ENCODE peak calls at places on chromosome 6, in seven cellular contexts. One of them, this sample, is unnamed. For H3K9me3, the result is how much of the 10 kb centered on the place peaks cover.

GRCh38 chr6:6545616-6546317 is 42.8 kb upstream of the LY86 start:
- DNase-seq in PC-9: no peak
- DNase-seq in GM23248: no peak
- DNase-seq in tibial artery: no peak
- DNase-seq in trophoblast cell: no peak
- DNase-seq in SJSA1: no peak
- DNase-seq in aorta: no peak
- DNase-seq in this sample: peak

GRCh38 chr6:11043961-11044711 is at the start of gene ELOVL2:
- DNase-seq in PC-9: peak
- DNase-seq in GM23248: peak
- DNase-seq in tibial artery: no peak
- DNase-seq in trophoblast cell: peak
- DNase-seq in SJSA1: peak
- DNase-seq in aorta: peak
- DNase-seq in this sample: peak

GRCh38 chr6:53209681-53210080 is 61.0 kb upstream of the GCM1 start:
- DNase-seq in PC-9: no peak
- DNase-seq in GM23248: no peak
- DNase-seq in tibial artery: no peak
- DNase-seq in trophoblast cell: no peak
- DNase-seq in SJSA1: no peak
- DNase-seq in aorta: no peak
- DNase-seq in this sample: no peak

GRCh38 chr6:137724018-137724403 is 143.0 kb upstream of the TNFAIP3 start:
- DNase-seq in PC-9: no peak
- DNase-seq in GM23248: peak
- DNase-seq in tibial artery: no peak
- DNase-seq in trophoblast cell: no peak
- DNase-seq in SJSA1: no peak
- DNase-seq in aorta: no peak
- DNase-seq in this sample: no peak

GRCh38 chr6:36313628-36313895 is 23.1 kb downstream of the BNIP5 start:
- DNase-seq in PC-9: no peak
- DNase-seq in GM23248: no peak
- DNase-seq in tibial artery: no peak
- DNase-seq in trophoblast cell: no peak
- DNase-seq in SJSA1: no peak
- DNase-seq in aorta: peak
- DNase-seq in this sample: no peak

GRCh38 chr6:105993769-105994521 is 92.2 kb upstream of the PRDM1 start:
- DNase-seq in PC-9: no peak
- DNase-seq in GM23248: peak
- DNase-seq in tibial artery: peak
- DNase-seq in trophoblast cell: peak
- DNase-seq in SJSA1: peak
- DNase-seq in aorta: no peak
- DNase-seq in this sample: peak

GRCh38 chr6:26629373-26629772 is 30.2 kb downstream of the ZNF322 start:
- DNase-seq in PC-9: no peak
- DNase-seq in GM23248: no peak
- DNase-seq in tibial artery: no peak
- DNase-seq in trophoblast cell: no peak
- DNase-seq in SJSA1: no peak
- DNase-seq in aorta: no peak
- DNase-seq in this sample: no peak

GRCh38 chr6:124682751-124683150 is 279.5 kb upstream of the RNF217 start:
- DNase-seq in PC-9: no peak
- DNase-seq in GM23248: no peak
- DNase-seq in tibial artery: no peak
- DNase-seq in trophoblast cell: no peak
- DNase-seq in SJSA1: no peak
- DNase-seq in aorta: no peak
- DNase-seq in this sample: no peak

GRCh38 chr6:103578115-103578514 is 1281.6 kb downstream of the HACE1 start:
- DNase-seq in PC-9: no peak
- DNase-seq in GM23248: no peak
- DNase-seq in tibial artery: no peak
- DNase-seq in trophoblast cell: no peak
- DNase-seq in SJSA1: no peak
- DNase-seq in aorta: no peak
- DNase-seq in this sample: no peak

GRCh38 chr6:33856655-33857054 is 52.9 kb upstream of the MLN start:
- DNase-seq in PC-9: no peak
- DNase-seq in GM23248: no peak
- DNase-seq in tibial artery: no peak
- DNase-seq in trophoblast cell: no peak
- DNase-seq in SJSA1: no peak
- DNase-seq in aorta: no peak
- DNase-seq in this sample: no peak

GRCh38 chr6:54586251-54586650 is 260.3 kb upstream of the FAM83B start:
- DNase-seq in PC-9: no peak
- DNase-seq in GM23248: peak
- DNase-seq in tibial artery: no peak
- DNase-seq in trophoblast cell: no peak
- DNase-seq in SJSA1: no peak
- DNase-seq in aorta: no peak
- DNase-seq in this sample: peak

GRCh38 chr6:107662333-107662732 is 161.8 kb downstream of the SCML4 start:
- DNase-seq in PC-9: no peak
- DNase-seq in GM23248: no peak
- DNase-seq in tibial artery: no peak
- DNase-seq in trophoblast cell: no peak
- DNase-seq in SJSA1: no peak
- DNase-seq in aorta: no peak
- DNase-seq in this sample: no peak

GRCh38 chr6:3571836-3572235 is 115.0 kb upstream of the SLC22A23 start:
- DNase-seq in PC-9: no peak
- DNase-seq in GM23248: no peak
- DNase-seq in tibial artery: no peak
- DNase-seq in trophoblast cell: peak
- DNase-seq in SJSA1: no peak
- DNase-seq in aorta: no peak
- DNase-seq in this sample: no peak

GRCh38 chr6:116371384-116372209 is 850 bp downstream of the DSE start:
- DNase-seq in PC-9: peak
- DNase-seq in GM23248: peak
- DNase-seq in tibial artery: peak
- DNase-seq in trophoblast cell: peak
- DNase-seq in SJSA1: peak
- DNase-seq in aorta: peak
- DNase-seq in this sample: peak

GRCh38 chr6:80145509-80145908 is 39.0 kb downstream of the BCKDHB start:
- DNase-seq in PC-9: no peak
- DNase-seq in GM23248: no peak
- DNase-seq in tibial artery: no peak
- DNase-seq in trophoblast cell: no peak
- DNase-seq in SJSA1: no peak
- DNase-seq in aorta: no peak
- DNase-seq in this sample: no peak

GRCh38 chr6:12958052-12958706 is 241.6 kb downstream of the PHACTR1 start:
- DNase-seq in PC-9: no peak
- DNase-seq in GM23248: peak
- DNase-seq in tibial artery: no peak
- DNase-seq in trophoblast cell: peak
- DNase-seq in SJSA1: no peak
- DNase-seq in aorta: no peak
- DNase-seq in this sample: peak

GRCh38 chr6:33846226-33846625 is 42.4 kb upstream of the MLN start:
- DNase-seq in PC-9: no peak
- DNase-seq in GM23248: peak
- DNase-seq in tibial artery: no peak
- DNase-seq in trophoblast cell: no peak
- DNase-seq in SJSA1: no peak
- DNase-seq in aorta: no peak
- DNase-seq in this sample: no peak

GRCh38 chr6:119459207-119459974 is 109.8 kb upstream of the MAN1A1 start:
- DNase-seq in PC-9: no peak
- DNase-seq in GM23248: no peak
- DNase-seq in tibial artery: no peak
- DNase-seq in trophoblast cell: no peak
- DNase-seq in SJSA1: no peak
- DNase-seq in aorta: no peak
- DNase-seq in this sample: no peak

GRCh38 chr6:48615041-48615440 is 504.0 kb upstream of the PTCHD4 start:
- DNase-seq in PC-9: no peak
- DNase-seq in GM23248: peak
- DNase-seq in tibial artery: no peak
- DNase-seq in trophoblast cell: peak
- DNase-seq in SJSA1: no peak
- DNase-seq in aorta: no peak
- DNase-seq in this sample: no peak

DNA sequence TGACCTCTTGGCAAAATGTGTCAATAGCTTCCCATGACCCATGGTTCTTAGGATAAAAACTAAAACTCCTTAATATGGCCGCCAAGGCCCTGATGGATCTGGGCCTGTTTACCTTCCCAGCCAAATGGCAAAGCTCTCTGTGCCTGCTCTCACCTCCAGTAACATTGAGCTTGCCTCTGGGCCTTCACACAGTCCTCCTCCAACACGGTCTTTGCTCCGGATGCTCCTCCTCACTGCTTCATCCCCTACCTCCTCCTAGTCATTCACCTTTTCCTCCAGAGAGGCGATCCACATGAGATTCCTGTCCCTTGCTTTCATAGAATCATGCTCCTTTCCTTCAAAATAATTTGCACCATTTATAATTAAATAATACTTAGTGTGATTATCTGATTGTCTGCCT is 172.3 kb upstream of the AFDN start:
- DNase-seq in PC-9: no peak
- DNase-seq in GM23248: no peak
- DNase-seq in tibial artery: no peak
- DNase-seq in trophoblast cell: no peak
- DNase-seq in SJSA1: no peak
- DNase-seq in aorta: no peak
- DNase-seq in this sample: no peak
- H3K9me3 ChIP-seq in PC-9: under half
- H3K9me3 ChIP-seq in GM23248: under half
- H3K9me3 ChIP-seq in tibial artery: under half
- H3K9me3 ChIP-seq in trophoblast cell: under half
- H3K9me3 ChIP-seq in SJSA1: under half
- H3K9me3 ChIP-seq in aorta: under half
- H3K9me3 ChIP-seq in this sample: under half

GRCh38 chr6:169428532-169428931 is 174.9 kb upstream of the THBS2 start:
- DNase-seq in PC-9: no peak
- DNase-seq in GM23248: peak
- DNase-seq in tibial artery: no peak
- DNase-seq in trophoblast cell: no peak
- DNase-seq in SJSA1: no peak
- DNase-seq in aorta: no peak
- DNase-seq in this sample: peak
- H3K9me3 ChIP-seq in PC-9: under half
- H3K9me3 ChIP-seq in GM23248: under half
- H3K9me3 ChIP-seq in tibial artery: under half
- H3K9me3 ChIP-seq in trophoblast cell: under half
- H3K9me3 ChIP-seq in SJSA1: under half
- H3K9me3 ChIP-seq in aorta: under half
- H3K9me3 ChIP-seq in this sample: under half

GRCh38 chr6:17899491-17899890 is 87.9 kb downstream of the KIF13A start:
- DNase-seq in PC-9: no peak
- DNase-seq in GM23248: no peak
- DNase-seq in tibial artery: no peak
- DNase-seq in trophoblast cell: peak
- DNase-seq in SJSA1: no peak
- DNase-seq in aorta: no peak
- DNase-seq in this sample: no peak

GRCh38 chr6:17894905-17895304 is 92.5 kb downstream of the KIF13A start:
- DNase-seq in PC-9: no peak
- DNase-seq in GM23248: no peak
- DNase-seq in tibial artery: no peak
- DNase-seq in trophoblast cell: no peak
- DNase-seq in SJSA1: no peak
- DNase-seq in aorta: no peak
- DNase-seq in this sample: no peak

GRCh38 chr6:17900011-17900410 is 87.4 kb downstream of the KIF13A start:
- DNase-seq in PC-9: no peak
- DNase-seq in GM23248: no peak
- DNase-seq in tibial artery: no peak
- DNase-seq in trophoblast cell: peak
- DNase-seq in SJSA1: no peak
- DNase-seq in aorta: no peak
- DNase-seq in this sample: no peak

GRCh38 chr6:17894191-17894590 is 93.2 kb downstream of the KIF13A start:
- DNase-seq in PC-9: no peak
- DNase-seq in GM23248: no peak
- DNase-seq in tibial artery: no peak
- DNase-seq in trophoblast cell: peak
- DNase-seq in SJSA1: no peak
- DNase-seq in aorta: no peak
- DNase-seq in this sample: no peak

DNA sequence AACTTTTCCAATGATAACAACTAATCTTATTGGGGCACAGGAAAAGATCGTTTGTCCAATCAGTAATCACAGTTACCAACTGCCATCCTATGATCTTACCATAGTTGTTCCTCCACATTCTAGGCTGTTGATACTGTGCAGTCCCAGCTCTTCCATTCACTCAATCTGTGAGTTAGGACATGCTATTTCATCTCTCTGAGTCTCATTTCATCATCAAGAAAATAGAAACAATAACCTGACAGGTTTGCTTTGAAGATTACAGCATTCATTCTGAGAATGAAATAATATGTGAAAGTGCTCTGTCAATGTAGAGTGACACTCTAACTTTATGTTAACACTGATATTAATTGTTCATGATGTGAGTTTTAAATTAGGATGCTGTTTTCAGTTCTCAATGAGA is 89.8 kb downstream of the KIF13A start:
- DNase-seq in PC-9: no peak
- DNase-seq in GM23248: no peak
- DNase-seq in tibial artery: no peak
- DNase-seq in trophoblast cell: no peak
- DNase-seq in SJSA1: no peak
- DNase-seq in aorta: no peak
- DNase-seq in this sample: no peak
- H3K9me3 ChIP-seq in PC-9: under half
- H3K9me3 ChIP-seq in GM23248: under half
- H3K9me3 ChIP-seq in tibial artery: under half
- H3K9me3 ChIP-seq in trophoblast cell: under half
- H3K9me3 ChIP-seq in SJSA1: under half
- H3K9me3 ChIP-seq in aorta: under half
- H3K9me3 ChIP-seq in this sample: under half

GRCh38 chr6:134217110-134217509 is 100.8 kb downstream of the SGK1 start:
- DNase-seq in PC-9: no peak
- DNase-seq in GM23248: peak
- DNase-seq in tibial artery: no peak
- DNase-seq in trophoblast cell: peak
- DNase-seq in SJSA1: no peak
- DNase-seq in aorta: no peak
- DNase-seq in this sample: no peak

GRCh38 chr6:134217516-134218140 is 100.3 kb downstream of the SGK1 start:
- DNase-seq in PC-9: no peak
- DNase-seq in GM23248: peak
- DNase-seq in tibial artery: no peak
- DNase-seq in trophoblast cell: no peak
- DNase-seq in SJSA1: no peak
- DNase-seq in aorta: no peak
- DNase-seq in this sample: no peak

GRCh38 chr6:134216304-134217029 is 101.4 kb downstream of the SGK1 start:
- DNase-seq in PC-9: no peak
- DNase-seq in GM23248: no peak
- DNase-seq in tibial artery: no peak
- DNase-seq in trophoblast cell: no peak
- DNase-seq in SJSA1: no peak
- DNase-seq in aorta: no peak
- DNase-seq in this sample: no peak

GRCh38 chr6:134223761-134224445 is 94.0 kb downstream of the SGK1 start:
- DNase-seq in PC-9: no peak
- DNase-seq in GM23248: peak
- DNase-seq in tibial artery: no peak
- DNase-seq in trophoblast cell: no peak
- DNase-seq in SJSA1: no peak
- DNase-seq in aorta: no peak
- DNase-seq in this sample: peak

GRCh38 chr6:134221250-134221649 is 96.7 kb downstream of the SGK1 start:
- DNase-seq in PC-9: no peak
- DNase-seq in GM23248: no peak
- DNase-seq in tibial artery: no peak
- DNase-seq in trophoblast cell: no peak
- DNase-seq in SJSA1: no peak
- DNase-seq in aorta: no peak
- DNase-seq in this sample: no peak
- H3K9me3 ChIP-seq in PC-9: under half
- H3K9me3 ChIP-seq in GM23248: under half
- H3K9me3 ChIP-seq in tibial artery: under half
- H3K9me3 ChIP-seq in trophoblast cell: under half
- H3K9me3 ChIP-seq in SJSA1: under half
- H3K9me3 ChIP-seq in aorta: under half
- H3K9me3 ChIP-seq in this sample: under half

This sample was measured in cardiac muscle cell.